ENCODE peak calls at places on chromosomes 6 and 20, in six cellular contexts. J is cardiac muscle cell, A is pancreas, W is left ventricle myocardium inferior, G is heart right ventricle, U is activated B cell treated with CpG ODN at 0.5 μM for 24 hours. R is an unnamed sample.

GRCh38 chr6:33690766-33691165 is 20.7 kb downstream of the UQCC2 start:
- DNase-seq in A (peak; percentile 23), J (no peak), G (no peak), U (no peak), W (no peak), R (no peak)

GRCh38 chr6:113630738-113631535 is 226.2 kb upstream of the MARCKS start:
- DNase-seq in J (peak; percentile 66), G (peak; percentile 17), U (peak; percentile 59), W (no peak), A (no peak), R (no peak)

GRCh38 chr20:370151-370600 is 10.4 kb upstream of the TRIB3 start:
- DNase-seq in W (no peak), A (no peak), J (no peak), G (no peak), U (no peak), R (no peak)

GRCh38 chr6:147384737-147385710 is 123.5 kb upstream of the SAMD5 start:
- DNase-seq in G (no peak), U (no peak), W (no peak), A (no peak), J (no peak), R (no peak)

GRCh38 chr20:11234181-11234969 is 560.6 kb upstream of the JAG1 start:
- DNase-seq in W (no peak), A (no peak), J (no peak), G (no peak), U (no peak), R (no peak)

GRCh38 chr20:1718604-1719384 is 61.2 kb upstream of the SIRPG start:
- DNase-seq in G (no peak), W (no peak), J (peak; percentile 49), A (no peak), U (no peak), R (no peak)

GRCh38 chr6:121697921-121698320 is 262.5 kb downstream of the GJA1 start:
- DNase-seq in U (no peak), G (no peak), J (no peak), W (no peak), A (no peak), R (no peak)

GRCh38 chr20:33516882-33517281 is 27.0 kb downstream of the CBFA2T2 start:
- DNase-seq in U (no peak), G (no peak), J (peak; percentile 27), A (no peak), W (no peak), R (no peak)

GRCh38 chr20:64101731-64102621 is 5.4 kb downstream of the NPBWR2 start:
- DNase-seq in J (no peak), U (peak; percentile 81), W (peak; percentile 33), A (peak; percentile 76), G (no peak), R (peak; percentile 76)

GRCh38 chr6:12586696-12587095 is 129.9 kb upstream of the PHACTR1 start:
- DNase-seq in U (no peak), W (no peak), A (no peak), G (no peak), J (no peak), R (no peak)

GRCh38 chr6:131787955-131788712 is 19.7 kb upstream of the ENPP1 start:
- DNase-seq in G (no peak), W (peak; percentile 25), U (no peak), A (no peak), J (no peak), R (no peak)

GRCh38 chr6:114049367-114049966 is 78.5 kb upstream of the HDAC2 start:
- DNase-seq in A (no peak), U (no peak), G (no peak), W (no peak), J (no peak), R (no peak)

GRCh38 chr20:14845199-14846160 is 508.1 kb upstream of the FLRT3 start:
- DNase-seq in G (no peak), A (no peak), U (no peak), J (no peak), W (no peak), R (no peak)

GRCh38 chr20:3904857-3905256 is 15.7 kb downstream of the PANK2 start:
- DNase-seq in G (no peak), J (no peak), A (no peak), U (no peak), W (no peak), R (no peak)

GRCh38 chr6:107066697-107067659 is 39.0 kb downstream of the MTRES1 start:
- DNase-seq in G (no peak), W (no peak), J (peak; percentile 29), A (no peak), U (no peak), R (no peak)

GRCh38 chr6:123497025-123497424 is 139.7 kb downstream of the TRDN start:
- DNase-seq in A (no peak), U (no peak), W (no peak), G (no peak), J (no peak), R (no peak)

GRCh38 chr6:130981409-130981808 is 81.6 kb downstream of the EPB41L2 start:
- DNase-seq in W (no peak), G (peak; percentile 59), A (no peak), J (peak; percentile 91), U (no peak), R (no peak)

DNA sequence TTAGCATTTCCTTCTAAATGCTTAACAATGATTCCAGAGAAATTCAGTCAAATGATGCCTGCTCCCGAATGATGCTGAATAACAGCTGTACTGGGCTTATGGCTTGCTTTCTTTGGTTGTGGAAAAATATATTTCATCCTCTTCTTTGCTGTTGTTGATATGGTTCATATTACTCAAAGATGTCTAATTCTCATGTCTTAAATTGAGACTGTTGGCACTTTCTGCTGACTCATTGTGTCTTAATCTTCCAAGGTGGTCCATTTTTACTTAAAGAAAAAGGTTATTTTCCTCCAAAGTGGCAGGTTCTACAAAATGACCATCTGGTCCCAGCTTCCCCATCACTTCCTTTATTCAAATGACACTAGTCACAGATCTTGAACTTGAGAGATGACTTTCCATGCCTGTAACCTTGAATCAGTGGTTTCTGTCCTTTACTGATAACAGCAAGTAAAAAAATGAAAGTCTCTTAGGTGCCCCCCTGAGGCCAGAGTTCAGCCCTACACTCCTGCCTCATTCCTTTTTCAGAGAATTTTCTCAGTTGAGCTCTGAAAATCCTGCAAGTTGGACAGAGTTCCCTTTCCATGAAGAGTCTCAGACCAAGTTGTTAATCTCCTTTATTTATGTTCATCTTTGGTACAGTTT is 6.9 kb downstream of the SNAP25 start:
- DNase-seq in A (no peak), W (no peak), J (peak; percentile 9), U (no peak), G (no peak), R (no peak)
- TF ChIP-seq CTCF in A (no peak), W (no peak), J (peak; percentile 28), U (no peak), G (no peak), R (no peak)

GRCh38 chr6:125953502-125953875 is 3.1 kb upstream of the HINT3 start:
- DNase-seq in A (peak; percentile 83), U (no peak), G (no peak), W (no peak), J (no peak), R (no peak)
- TF ChIP-seq CTCF in A (peak; percentile 42), U (no peak), G (no peak), W (no peak), J (no peak), R (no peak)

GRCh38 chr20:35286077-35286898 is 1.7 kb upstream of the EIF6 start:
- DNase-seq in U (no peak), G (no peak), W (no peak), A (peak; percentile 60), J (no peak), R (no peak)

GRCh38 chr20:35283441-35284266 is 918 bp downstream of the EIF6 start:
- DNase-seq in J (no peak), G (no peak), U (no peak), A (no peak), W (no peak), R (no peak)

GRCh38 chr20:35285806-35286076 is 1.2 kb upstream of the EIF6 start:
- DNase-seq in W (no peak), U (no peak), J (no peak), G (no peak), A (no peak), R (no peak)

GRCh38 chr20:35284992-35285805 is 627 bp upstream of the EIF6 start:
- DNase-seq in W (no peak), A (no peak), J (no peak), G (no peak), U (no peak), R (no peak)

DNA sequence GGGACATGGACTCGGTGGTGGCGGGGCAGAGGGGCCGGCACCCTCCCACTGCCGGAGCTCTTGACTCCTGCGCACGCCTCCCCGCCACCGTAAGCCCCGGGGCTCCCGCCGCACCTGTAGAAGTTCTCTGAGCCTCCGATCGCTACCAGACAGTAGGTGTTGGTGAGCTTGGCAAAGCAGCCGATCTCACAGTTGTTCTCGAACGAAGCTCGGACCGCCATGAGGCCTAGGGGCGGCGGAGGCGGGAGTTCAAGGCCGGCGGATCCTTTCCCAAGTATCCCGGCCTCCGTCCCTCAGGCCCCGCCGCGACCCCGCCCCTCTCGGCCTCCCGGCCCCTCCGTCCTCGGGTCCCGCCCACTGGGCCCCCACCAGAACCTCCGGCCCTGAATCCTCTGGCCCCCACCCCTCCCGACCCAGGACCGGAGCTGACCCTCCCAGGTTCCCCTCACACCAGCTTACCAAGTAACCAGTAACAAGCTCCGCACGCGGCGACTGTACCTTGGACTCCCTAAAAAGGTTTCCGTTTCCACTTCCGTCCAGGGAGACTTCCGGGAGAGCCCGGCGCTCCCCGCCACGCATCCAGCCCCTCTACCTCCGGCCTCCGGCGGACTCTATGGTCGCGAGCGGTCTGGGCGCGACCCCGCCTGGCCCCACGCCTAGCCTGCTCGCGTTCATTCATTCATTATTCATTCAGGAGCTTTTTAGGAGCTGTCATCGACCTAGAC is at the start of gene EIF6:
- DNase-seq in W (peak; percentile 80), U (peak; percentile 72), A (peak; percentile 93), G (peak; percentile 86), J (peak; percentile 89), R (peak; percentile 79)
- TF ChIP-seq CTCF in W (no peak), U (no peak), A (no peak), G (no peak), J (no peak), R (no peak)

GRCh38 chr20:21702553-21703467 is 2.7 kb upstream of the PAX1 start:
- DNase-seq in J (peak; percentile 47), U (no peak), G (peak; percentile 25), A (peak; percentile 80), W (peak; percentile 43), R (peak; percentile 71)
- TF ChIP-seq CTCF in J (peak; percentile 54), U (no peak), G (no peak), A (peak; percentile 47), W (peak; percentile 50), R (peak; percentile 70)

R was measured in mesothelial cell of epicardium.